ENCODE peak calls at places on chromosomes 11 and 22, in four cellular contexts. One of them, this sample, is unnamed.

GRCh38 chr11:113404859-113405430 is 17.4 kb downstream of the ANKK1 start:
- DNase-seq in WTC11: no peak
- DNase-seq in HepG2: no peak
- DNase-seq in GM12878: no peak
- DNase-seq in this sample: no peak

GRCh38 chr11:33402066-33402465 is 144.9 kb downstream of the HIPK3 start:
- DNase-seq in WTC11: no peak
- DNase-seq in HepG2: no peak
- DNase-seq in GM12878: no peak
- DNase-seq in this sample: no peak

GRCh38 chr11:62001450-62002178 is 34.2 kb upstream of the FTH1 start:
- DNase-seq in WTC11: no peak
- DNase-seq in HepG2: peak
- DNase-seq in GM12878: no peak
- DNase-seq in this sample: peak

GRCh38 chr22:22748297-22748743 is 103.9 kb downstream of the GGTLC2 start:
- DNase-seq in WTC11: peak
- DNase-seq in HepG2: peak
- DNase-seq in GM12878: no peak
- DNase-seq in this sample: peak

GRCh38 chr11:68796779-68797178 is 44.9 kb downstream of the CPT1A start:
- DNase-seq in WTC11: no peak
- DNase-seq in HepG2: no peak
- DNase-seq in GM12878: no peak
- DNase-seq in this sample: no peak

GRCh38 chr22:17063372-17064106 is 21.3 kb upstream of the IL17RA start:
- DNase-seq in WTC11: no peak
- DNase-seq in HepG2: no peak
- DNase-seq in GM12878: no peak
- DNase-seq in this sample: no peak

GRCh38 chr22:29225422-29226090 is 19.9 kb downstream of the EMID1 start:
- DNase-seq in WTC11: no peak
- DNase-seq in HepG2: no peak
- DNase-seq in GM12878: no peak
- DNase-seq in this sample: no peak

GRCh38 chr11:19676508-19677379 is 35.9 kb upstream of the NAV2 start:
- DNase-seq in WTC11: no peak
- DNase-seq in HepG2: no peak
- DNase-seq in GM12878: no peak
- DNase-seq in this sample: no peak

GRCh38 chr11:83241291-83241946 is 44.7 kb downstream of the CCDC90B start:
- DNase-seq in WTC11: peak
- DNase-seq in HepG2: peak
- DNase-seq in GM12878: no peak
- DNase-seq in this sample: peak

GRCh38 chr11:77436501-77436900 is 37.4 kb downstream of the PAK1 start:
- DNase-seq in WTC11: no peak
- DNase-seq in HepG2: no peak
- DNase-seq in GM12878: no peak
- DNase-seq in this sample: no peak

GRCh38 chr11:64100345-64100744 is 64.6 kb downstream of the FLRT1 start:
- DNase-seq in WTC11: peak
- DNase-seq in HepG2: no peak
- DNase-seq in GM12878: no peak
- DNase-seq in this sample: peak

GRCh38 chr22:24697671-24698082 is 76.8 kb downstream of the PIWIL3 start:
- DNase-seq in WTC11: no peak
- DNase-seq in HepG2: no peak
- DNase-seq in GM12878: no peak
- DNase-seq in this sample: no peak

GRCh38 chr11:81497202-81497804 is 1236.4 kb downstream of the FAM181B start:
- DNase-seq in WTC11: no peak
- DNase-seq in HepG2: peak
- DNase-seq in GM12878: no peak
- DNase-seq in this sample: peak

GRCh38 chr11:13238879-13239514 is 38.6 kb upstream of the BMAL1 start:
- DNase-seq in WTC11: peak
- DNase-seq in HepG2: peak
- DNase-seq in GM12878: no peak
- DNase-seq in this sample: peak
- TF ChIP-seq ETV6 in WTC11: no peak
- TF ChIP-seq ETV6 in HepG2: no peak
- TF ChIP-seq ETV6 in GM12878: no peak
- TF ChIP-seq ETV6 in this sample: no peak

GRCh38 chr11:126362879-126363655 is 7.6 kb downstream of the ST3GAL4 start:
- DNase-seq in WTC11: no peak
- DNase-seq in HepG2: no peak
- DNase-seq in GM12878: no peak
- DNase-seq in this sample: no peak
- TF ChIP-seq ETV6 in WTC11: no peak
- TF ChIP-seq ETV6 in HepG2: no peak
- TF ChIP-seq ETV6 in GM12878: no peak
- TF ChIP-seq ETV6 in this sample: no peak

GRCh38 chr11:86774422-86774821 is 25.9 kb upstream of the PRSS23 start:
- DNase-seq in WTC11: no peak
- DNase-seq in HepG2: no peak
- DNase-seq in GM12878: no peak
- DNase-seq in this sample: no peak
- TF ChIP-seq ETV6 in WTC11: no peak
- TF ChIP-seq ETV6 in HepG2: no peak
- TF ChIP-seq ETV6 in GM12878: no peak
- TF ChIP-seq ETV6 in this sample: no peak

GRCh38 chr11:2298131-2298794 is 3.5 kb downstream of the C11orf21 start:
- DNase-seq in WTC11: no peak
- DNase-seq in HepG2: no peak
- DNase-seq in GM12878: no peak
- DNase-seq in this sample: no peak

GRCh38 chr11:2298795-2299747 is 2.6 kb downstream of the C11orf21 start:
- DNase-seq in WTC11: peak
- DNase-seq in HepG2: peak
- DNase-seq in GM12878: no peak
- DNase-seq in this sample: peak

GRCh38 chr11:2297623-2298030 is 4.1 kb downstream of the C11orf21 start:
- DNase-seq in WTC11: no peak
- DNase-seq in HepG2: no peak
- DNase-seq in GM12878: no peak
- DNase-seq in this sample: no peak

GRCh38 chr11:2295971-2296912 is 5.5 kb downstream of the C11orf21 start:
- DNase-seq in WTC11: no peak
- DNase-seq in HepG2: no peak
- DNase-seq in GM12878: no peak
- DNase-seq in this sample: no peak

GRCh38 chr11:2296913-2297622 is 4.7 kb downstream of the C11orf21 start:
- DNase-seq in WTC11: no peak
- DNase-seq in HepG2: no peak
- DNase-seq in GM12878: no peak
- DNase-seq in this sample: no peak
- TF ChIP-seq ETV6 in WTC11: no peak
- TF ChIP-seq ETV6 in HepG2: no peak
- TF ChIP-seq ETV6 in GM12878: no peak
- TF ChIP-seq ETV6 in this sample: no peak

DNA sequence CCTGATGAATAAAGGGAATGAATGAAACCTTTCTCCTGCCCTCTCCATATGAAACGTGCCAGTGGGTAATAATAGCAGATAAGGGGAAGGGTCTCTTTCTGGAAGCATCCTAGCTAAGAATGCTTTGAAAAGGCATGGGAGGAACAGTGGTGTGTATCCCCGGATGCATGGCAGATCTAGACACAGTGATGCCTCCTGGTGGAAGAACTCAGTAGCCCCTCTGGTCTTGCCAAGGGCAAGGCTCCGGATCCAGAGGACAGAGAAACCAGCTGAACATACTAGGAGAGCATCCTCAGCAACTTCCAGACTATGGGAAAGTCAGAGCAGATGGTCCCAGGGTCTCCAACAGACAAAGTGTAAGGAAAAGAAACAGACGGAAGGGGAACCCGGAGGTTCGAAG is 6.4 kb downstream of the BAIAP2L2 start:
- DNase-seq in WTC11: peak
- DNase-seq in HepG2: no peak
- DNase-seq in GM12878: no peak
- DNase-seq in this sample: peak
- TF ChIP-seq ETV6 in WTC11: no peak
- TF ChIP-seq ETV6 in HepG2: no peak
- TF ChIP-seq ETV6 in GM12878: no peak
- TF ChIP-seq ETV6 in this sample: no peak

GRCh38 chr11:65437436-65438227 is 15.0 kb downstream of the NEAT1 start:
- DNase-seq in WTC11: no peak
- DNase-seq in HepG2: no peak
- DNase-seq in GM12878: no peak
- DNase-seq in this sample: no peak

GRCh38 chr11:65436412-65437032 is 13.9 kb downstream of the NEAT1 start:
- DNase-seq in WTC11: no peak
- DNase-seq in HepG2: no peak
- DNase-seq in GM12878: no peak
- DNase-seq in this sample: no peak

GRCh38 chr11:65438257-65439151 is 15.9 kb downstream of the NEAT1 start:
- DNase-seq in WTC11: no peak
- DNase-seq in HepG2: no peak
- DNase-seq in GM12878: no peak
- DNase-seq in this sample: no peak

GRCh38 chr11:65440831-65441499 is 18.4 kb downstream of the NEAT1 start:
- DNase-seq in WTC11: no peak
- DNase-seq in HepG2: no peak
- DNase-seq in GM12878: peak
- DNase-seq in this sample: no peak

GRCh38 chr11:65439331-65440181 is 17.0 kb downstream of the NEAT1 start:
- DNase-seq in WTC11: no peak
- DNase-seq in HepG2: no peak
- DNase-seq in GM12878: no peak
- DNase-seq in this sample: no peak
- TF ChIP-seq ETV6 in WTC11: no peak
- TF ChIP-seq ETV6 in HepG2: no peak
- TF ChIP-seq ETV6 in GM12878: no peak
- TF ChIP-seq ETV6 in this sample: no peak

DNA sequence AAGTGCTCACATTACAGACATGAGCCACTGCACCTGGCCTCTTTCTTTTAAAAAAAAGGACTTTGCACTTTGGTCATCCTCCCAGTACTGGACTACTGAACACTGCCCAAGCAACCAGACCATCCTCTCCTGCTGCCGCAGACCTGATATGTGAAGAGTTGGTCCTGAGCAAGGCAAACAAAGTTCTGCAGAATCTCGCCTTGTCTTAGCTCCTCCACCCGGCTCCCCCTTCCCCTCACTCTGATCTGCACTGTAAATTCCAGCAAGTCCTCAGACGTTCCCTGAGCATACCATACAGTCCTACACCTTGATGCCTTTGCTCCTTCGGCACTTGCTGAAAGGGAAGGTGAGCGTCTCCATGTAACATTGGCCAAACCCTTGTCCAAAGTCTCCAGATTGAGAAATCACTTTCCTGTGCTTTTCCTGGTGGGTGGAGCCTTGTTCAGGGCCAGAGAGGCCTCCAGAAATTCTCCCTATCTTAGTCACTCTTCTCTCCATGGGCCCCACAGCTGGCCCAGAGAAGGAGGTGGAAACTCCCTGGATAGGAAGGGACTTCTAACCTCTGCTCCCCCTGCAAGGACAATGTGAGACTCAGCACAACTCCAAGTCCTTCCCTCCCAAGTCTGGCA is 47.0 kb upstream of the TIMP3 start:
- DNase-seq in WTC11: no peak
- DNase-seq in HepG2: peak
- DNase-seq in GM12878: no peak
- DNase-seq in this sample: no peak
- TF ChIP-seq ETV6 in WTC11: no peak
- TF ChIP-seq ETV6 in HepG2: no peak
- TF ChIP-seq ETV6 in GM12878: no peak
- TF ChIP-seq ETV6 in this sample: no peak

DNA sequence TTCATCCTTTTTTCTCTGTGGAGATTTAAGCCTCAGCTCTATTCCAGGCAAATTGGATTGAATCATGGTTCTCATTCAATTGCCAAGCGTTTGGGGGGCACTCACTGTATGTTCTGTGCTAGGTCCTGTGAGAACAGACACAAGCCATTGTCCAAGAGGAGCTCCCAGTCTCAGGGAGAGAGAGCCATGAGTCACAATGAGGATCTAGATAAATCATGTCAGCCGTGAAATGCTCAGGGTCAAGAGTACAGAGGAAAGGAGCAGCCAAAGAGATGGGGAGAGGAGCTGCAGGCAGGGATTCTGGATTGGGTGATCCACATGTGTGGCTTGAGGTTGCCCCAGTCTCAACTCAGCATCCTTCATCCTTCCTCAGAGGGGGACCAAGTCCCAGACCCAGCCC is 93.6 kb downstream of the FEZ1 start:
- DNase-seq in WTC11: no peak
- DNase-seq in HepG2: no peak
- DNase-seq in GM12878: no peak
- DNase-seq in this sample: no peak
- TF ChIP-seq ETV6 in WTC11: no peak
- TF ChIP-seq ETV6 in HepG2: no peak
- TF ChIP-seq ETV6 in GM12878: no peak
- TF ChIP-seq ETV6 in this sample: no peak

GRCh38 chr22:46579751-46580449 is 40.3 kb upstream of the GRAMD4 start:
- DNase-seq in WTC11: no peak
- DNase-seq in HepG2: no peak
- DNase-seq in GM12878: no peak
- DNase-seq in this sample: no peak

GRCh38 chr22:46577361-46578249 is 40.2 kb upstream of the CELSR1 start:
- DNase-seq in WTC11: peak
- DNase-seq in HepG2: no peak
- DNase-seq in GM12878: no peak
- DNase-seq in this sample: peak

GRCh38 chr22:46578824-46579561 is 41.2 kb upstream of the GRAMD4 start:
- DNase-seq in WTC11: no peak
- DNase-seq in HepG2: peak
- DNase-seq in GM12878: no peak
- DNase-seq in this sample: peak

GRCh38 chr22:46576556-46577351 is 39.3 kb upstream of the CELSR1 start:
- DNase-seq in WTC11: peak
- DNase-seq in HepG2: no peak
- DNase-seq in GM12878: no peak
- DNase-seq in this sample: peak

DNA sequence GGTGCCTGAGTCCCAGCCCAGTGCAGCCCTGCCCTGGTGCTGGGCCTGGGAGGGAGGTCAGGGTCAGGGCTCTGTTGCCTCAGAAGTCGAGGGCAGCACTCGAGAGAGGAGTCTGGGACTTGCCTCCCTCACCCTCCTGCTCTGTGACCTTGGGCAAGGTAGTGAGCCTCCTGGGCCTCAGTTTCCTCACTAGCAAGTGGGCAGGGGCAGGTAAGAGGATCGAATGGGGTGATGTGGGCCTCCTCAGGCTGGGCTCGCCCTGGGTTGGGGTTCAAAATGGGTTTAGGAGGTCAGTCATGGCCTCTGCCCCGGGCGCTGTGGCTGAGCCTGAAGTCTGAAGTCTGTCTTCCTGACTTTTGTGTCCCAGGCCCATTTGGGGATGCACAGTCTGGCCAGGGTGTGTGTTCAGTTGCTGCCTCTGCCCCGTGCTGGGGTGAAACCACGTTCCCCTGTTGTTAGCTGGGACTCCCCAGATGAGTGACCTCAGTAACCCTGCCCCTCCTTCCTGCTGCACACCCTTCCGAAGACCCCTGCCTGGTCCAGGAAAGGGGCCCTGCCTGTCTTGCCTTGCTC is 40.9 kb upstream of the CELSR1 start:
- DNase-seq in WTC11: no peak
- DNase-seq in HepG2: no peak
- DNase-seq in GM12878: no peak
- DNase-seq in this sample: no peak
- TF ChIP-seq ETV6 in WTC11: no peak
- TF ChIP-seq ETV6 in HepG2: no peak
- TF ChIP-seq ETV6 in GM12878: no peak
- TF ChIP-seq ETV6 in this sample: no peak